ENCODE peak calls at places on chromosomes 2 and 18, in six cellular contexts. J is posterior cingulate gyrus; S is T-helper 2 cell; W is activated CD8-positive, alpha-beta T cell treated with anti-CD3 and anti-CD28 coated beads for 36 hours; X is activated naive CD4-positive, alpha-beta T cell treated with anti-CD3 and anti-CD28 coated beads for 36 hours; Y is heart left ventricle. Q is an unnamed sample.

GRCh38 chr2:161586517-161587167 is 37.6 kb upstream of the SLC4A10 start:
- DNase-seq in Y (no peak), J (no peak), X (no peak), S (no peak), W (no peak), Q (no peak)

GRCh38 chr2:20368706-20369105 is 18.1 kb upstream of the PUM2 start:
- DNase-seq in W (no peak), S (no peak), J (no peak), Y (no peak), X (no peak), Q (no peak)

GRCh38 chr18:3151379-3152264 is 68.1 kb downstream of the MYOM1 start:
- DNase-seq in W (no peak), Y (no peak), J (no peak), S (no peak), X (no peak), Q (no peak)

GRCh38 chr2:19207452-19207851 is 151.0 kb downstream of the OSR1 start:
- DNase-seq in S (no peak), Y (no peak), J (no peak), W (no peak), X (no peak), Q (no peak)

GRCh38 chr2:99340669-99341236 is 3.6 kb downstream of the EIF5B start:
- DNase-seq in X (peak), J (no peak), S (no peak), W (no peak), Y (no peak), Q (no peak)

GRCh38 chr2:67797801-67798535 is 264.8 kb downstream of the C1D start:
- DNase-seq in S (no peak), X (no peak), Y (no peak), W (no peak), J (no peak), Q (no peak)

GRCh38 chr2:150091896-150092295 is 395.6 kb downstream of the RND3 start:
- DNase-seq in X (no peak), W (no peak), S (no peak), Y (no peak), J (no peak), Q (no peak)

GRCh38 chr2:113762377-113763118 is 6.1 kb upstream of the SLC35F5 start:
- DNase-seq in Y (no peak), W (no peak), X (no peak), S (no peak), J (no peak), Q (no peak)

GRCh38 chr18:51275712-51276473 is 78.4 kb upstream of the MEX3C start:
- DNase-seq in Y (peak), J (no peak), W (no peak), X (no peak), S (no peak), Q (no peak)

GRCh38 chr2:42060718-42061619 is 13.1 kb downstream of the PKDCC start:
- DNase-seq in W (no peak), S (no peak), J (no peak), X (no peak), Y (peak), Q (no peak)

GRCh38 chr2:46299365-46300263 is 2.4 kb downstream of the EPAS1 start:
- DNase-seq in W (peak), J (no peak), Y (peak), X (peak), S (no peak), Q (no peak)

GRCh38 chr2:30503007-30503691 is 56.1 kb downstream of the LCLAT1 start:
- DNase-seq in X (no peak), J (no peak), S (no peak), W (no peak), Y (no peak), Q (no peak)

GRCh38 chr2:46451131-46451711 is 28.1 kb upstream of the TMEM247 start:
- DNase-seq in J (no peak), S (no peak), Y (peak), W (no peak), X (no peak), Q (no peak)

GRCh38 chr2:97734061-97734912 is 20.9 kb downstream of the ZAP70 start:
- DNase-seq in X (no peak), S (no peak), W (no peak), Y (peak), J (peak), Q (no peak)

GRCh38 chr2:231371430-231372054 is 24.0 kb upstream of the B3GNT7 start:
- DNase-seq in X (no peak), S (no peak), J (peak), W (no peak), Y (no peak), Q (peak)

GRCh38 chr18:7754725-7755181 is 187.6 kb downstream of the PTPRM start:
- DNase-seq in S (no peak), X (no peak), J (no peak), W (no peak), Y (peak), Q (no peak)

GRCh38 chr18:44725300-44726096 is 44.8 kb downstream of the SETBP1 start:
- DNase-seq in Y (peak), X (peak), J (peak), S (no peak), W (peak), Q (no peak)

GRCh38 chr2:21220930-21221329 is 97.2 kb downstream of the TDRD15 start:
- DNase-seq in X (no peak), J (no peak), S (no peak), W (no peak), Y (no peak), Q (no peak)

Q was measured in anterior cingulate cortex.